ENCODE peak calls at places on chromosomes 4 and X, in eight cellular contexts. G, Z, I, V, N, D, Q and M are unnamed samples.
A peak's percentile ranks its signal among the peaks of the same experiment; 100 is the strongest.

GRCh38 chr4:69881173-69881773 is 21.3 kb upstream of the SULT1E1 start:
- DNase-seq in G (peak; percentile 33), Z (no peak), I (peak; percentile 15), V (peak; percentile 13), N (peak; percentile 74), D (peak; percentile 64), Q (peak; percentile 18), M (peak; percentile 15)

GRCh38 chrX:71911023-71911730 is 532 bp downstream of the NHSL2 start:
- DNase-seq in G (no peak), Z (no peak), I (peak; percentile 73), V (no peak), N (no peak), D (peak; percentile 2), Q (no peak), M (peak; percentile 67)

GRCh38 chrX:150489359-150490015 is 78.9 kb upstream of the MTM1 start:
- DNase-seq in G (no peak), Z (no peak), I (no peak), V (peak; percentile 32), N (no peak), D (no peak), Q (no peak), M (no peak)

GRCh38 chr4:78612398-78613005 is 60.9 kb downstream of the ANXA3 start:
- DNase-seq in G (peak; percentile 82), Z (no peak), I (no peak), V (no peak), N (peak; percentile 69), D (peak; percentile 66), Q (no peak), M (no peak)

GRCh38 chr4:179867300-179867878 is 2375.8 kb upstream of the TENM3 start:
- DNase-seq in G (peak; percentile 82), Z (no peak), I (peak; percentile 89), V (peak; percentile 7), N (peak; percentile 9), D (peak; percentile 71), Q (peak; percentile 35), M (peak; percentile 78)

GRCh38 chr4:15707363-15707715 is 4.5 kb downstream of the BST1 start:
- DNase-seq in G (no peak), Z (no peak), I (no peak), V (no peak), N (no peak), D (peak; percentile 56), Q (no peak), M (no peak)

GRCh38 chr4:93764647-93765246 is 63.8 kb upstream of the ATOH1 start:
- DNase-seq in G (peak; percentile 38), Z (no peak), I (no peak), V (peak; percentile 2), N (peak; percentile 47), D (peak; percentile 56), Q (peak; percentile 28), M (peak; percentile 29)

GRCh38 chrX:10574663-10575062 is 45.7 kb downstream of the MID1 start:
- DNase-seq in G (no peak), Z (no peak), I (no peak), V (peak; percentile 37), N (peak; percentile 69), D (peak; percentile 78), Q (no peak), M (no peak)

GRCh38 chr4:123417813-123418212 is 21.2 kb downstream of the SPRY1 start:
- DNase-seq in G (no peak), Z (no peak), I (no peak), V (no peak), N (no peak), D (no peak), Q (no peak), M (no peak)

GRCh38 chr4:7351014-7351413 is 83.7 kb downstream of the PSAPL1 start:
- DNase-seq in G (no peak), Z (no peak), I (no peak), V (no peak), N (no peak), D (no peak), Q (no peak), M (no peak)

GRCh38 chr4:82452026-82452425 is 21.6 kb downstream of the ENOPH1 start:
- DNase-seq in G (no peak), Z (no peak), I (no peak), V (no peak), N (no peak), D (no peak), Q (no peak), M (no peak)

GRCh38 chr4:151025759-151026158 is 10.7 kb upstream of the LRBA start:
- DNase-seq in G (no peak), Z (no peak), I (no peak), V (no peak), N (no peak), D (no peak), Q (no peak), M (no peak)

GRCh38 chrX:125333583-125333982 is 13.9 kb downstream of the TEX13C start:
- DNase-seq in G (no peak), Z (no peak), I (no peak), V (no peak), N (no peak), D (no peak), Q (no peak), M (no peak)

GRCh38 chr4:48801739-48802138 is 21.7 kb upstream of the FRYL start:
- DNase-seq in G (no peak), Z (no peak), I (no peak), V (no peak), N (no peak), D (no peak), Q (no peak), M (no peak)

GRCh38 chr4:972651-973424 is 531 bp downstream of the DGKQ start:
- DNase-seq in G (peak; percentile 64), Z (no peak), I (peak; percentile 46), V (no peak), N (no peak), D (peak; percentile 35), Q (no peak), M (peak; percentile 50)

GRCh38 chr4:167222098-167222497 is 12.2 kb downstream of the SPOCK3 start:
- DNase-seq in G (peak; percentile 11), Z (no peak), I (no peak), V (no peak), N (no peak), D (no peak), Q (no peak), M (no peak)

GRCh38 chr4:44578954-44579353 is 72.5 kb downstream of the YIPF7 start:
- DNase-seq in G (no peak), Z (no peak), I (no peak), V (no peak), N (no peak), D (no peak), Q (no peak), M (no peak)

GRCh38 chr4:91471280-91471679 is 832.5 kb upstream of the GRID2 start:
- DNase-seq in G (no peak), Z (no peak), I (no peak), V (no peak), N (no peak), D (no peak), Q (no peak), M (peak; percentile 31)

GRCh38 chrX:70480660-70481018 is 36.0 kb downstream of the DLG3 start:
- DNase-seq in G (no peak), Z (no peak), I (no peak), V (peak; percentile 23), N (peak; percentile 41), D (no peak), Q (no peak), M (no peak)

GRCh38 chr4:37951465-37952352 is 8.5 kb upstream of the PTTG2 start:
- DNase-seq in G (no peak), Z (no peak), I (no peak), V (no peak), N (no peak), D (no peak), Q (no peak), M (no peak)

GRCh38 chr4:37948542-37948941 is 11.7 kb upstream of the PTTG2 start:
- DNase-seq in G (no peak), Z (no peak), I (no peak), V (no peak), N (no peak), D (no peak), Q (no peak), M (no peak)

GRCh38 chr4:37949636-37950426 is 10.4 kb upstream of the PTTG2 start:
- DNase-seq in G (no peak), Z (no peak), I (no peak), V (no peak), N (no peak), D (no peak), Q (no peak), M (no peak)

GRCh38 chr4:37946503-37947179 is 13.6 kb upstream of the PTTG2 start:
- DNase-seq in G (no peak), Z (no peak), I (no peak), V (no peak), N (no peak), D (no peak), Q (no peak), M (no peak)
- TF ChIP-seq CTCF in G (no peak), Z (no peak), I (no peak), V (no peak), N (no peak), D (no peak), Q (no peak), M (no peak)

GRCh38 chr4:47383829-47384427 is 79.6 kb downstream of the COMMD8 start:
- DNase-seq in G (peak; percentile 43), Z (no peak), I (no peak), V (peak; percentile 18), N (peak; percentile 41), D (peak; percentile 37), Q (no peak), M (no peak)
- TF ChIP-seq CTCF in G (peak; percentile 86), Z (no peak), I (no peak), V (peak; percentile 50), N (peak; percentile 55), D (peak; percentile 46), Q (peak; percentile 49), M (peak; percentile 66)

GRCh38 chr4:188660796-188661195 is 521.6 kb downstream of the TRIML1 start:
- DNase-seq in G (no peak), Z (no peak), I (no peak), V (no peak), N (no peak), D (no peak), Q (no peak), M (no peak)

GRCh38 chr4:188658958-188659522 is 519.8 kb downstream of the TRIML1 start:
- DNase-seq in G (no peak), Z (no peak), I (peak; percentile 68), V (no peak), N (no peak), D (no peak), Q (no peak), M (no peak)

GRCh38 chr4:188661502-188661901 is 522.3 kb downstream of the TRIML1 start:
- DNase-seq in G (no peak), Z (no peak), I (no peak), V (no peak), N (peak; percentile 14), D (no peak), Q (no peak), M (no peak)

DNA sequence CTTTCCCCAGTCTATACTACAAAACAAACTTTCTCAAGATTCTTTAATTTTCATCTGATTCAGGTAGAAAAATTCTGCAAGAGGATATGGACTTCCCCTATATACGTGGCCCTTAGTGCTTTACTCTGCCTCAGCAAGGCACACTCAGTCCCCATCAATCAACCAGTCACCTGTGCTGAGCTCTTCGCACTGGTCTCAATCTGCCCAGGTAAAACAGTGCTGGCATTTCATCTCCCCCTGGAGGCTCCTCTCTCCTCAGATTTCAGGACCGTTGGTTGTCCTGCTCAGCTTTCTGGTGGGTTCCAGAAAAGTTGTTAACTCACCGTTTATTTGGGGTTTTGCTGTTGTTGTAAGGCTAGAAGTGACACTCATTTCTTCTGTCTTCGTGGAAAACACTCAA is 518.1 kb downstream of the TRIML1 start:
- DNase-seq in G (no peak), Z (no peak), I (no peak), V (no peak), N (no peak), D (no peak), Q (no peak), M (no peak)
- TF ChIP-seq CTCF in G (no peak), Z (no peak), I (no peak), V (no peak), N (no peak), D (no peak), Q (no peak), M (no peak)

GRCh38 chr4:76949293-76950051 is at the start of gene SEPTIN11:
- DNase-seq in G (peak; percentile 87), Z (peak; percentile 75), I (peak; percentile 91), V (peak; percentile 89), N (peak; percentile 90), D (peak; percentile 93), Q (no peak), M (peak; percentile 92)
- TF ChIP-seq CTCF in G (no peak), Z (no peak), I (no peak), V (no peak), N (no peak), D (no peak), Q (no peak), M (no peak)